ENCODE peak calls at places on chromosome 18, in four cellular contexts. R, M, N and Y are unnamed samples.

GRCh38 chr18:56043691-56044090 is 455.7 kb upstream of the TCF4 start:
- DNase-seq in R (peak; percentile 99), M (no peak), N (no peak), Y (peak; percentile 15)

GRCh38 chr18:46663539-46663938 is 6.5 kb upstream of the LOXHD1 start:
- DNase-seq in R (no peak), M (no peak), N (no peak), Y (no peak)

GRCh38 chr18:35331367-35332087 is 12.7 kb downstream of the ZNF24 start:
- DNase-seq in R (no peak), M (no peak), N (no peak), Y (no peak)

GRCh38 chr18:79567481-79568147 is 112.0 kb upstream of the CTDP1 start:
- DNase-seq in R (no peak), M (no peak), N (peak; percentile 1), Y (no peak)

GRCh38 chr18:24914148-24914525 is 437.8 kb downstream of the ZNF521 start:
- DNase-seq in R (no peak), M (no peak), N (no peak), Y (no peak)

GRCh38 chr18:54242327-54242726 is 17.9 kb upstream of the MBD2 start:
- DNase-seq in R (no peak), M (no peak), N (no peak), Y (no peak)

GRCh38 chr18:65439184-65439583 is 311.6 kb upstream of the CDH7 start:
- DNase-seq in R (no peak), M (no peak), N (no peak), Y (no peak)

GRCh38 chr18:54774971-54775665 is 53.2 kb upstream of the RAB27B start:
- DNase-seq in R (no peak), M (no peak), N (peak; percentile 33), Y (peak; percentile 47)

GRCh38 chr18:31077883-31078282 is 24.3 kb downstream of the DSC2 start:
- DNase-seq in R (no peak), M (no peak), N (no peak), Y (no peak)

GRCh38 chr18:30106356-30106755 is 936.2 kb downstream of the DSC3 start:
- DNase-seq in R (no peak), M (no peak), N (no peak), Y (no peak)

GRCh38 chr18:67508146-67508545 is 8.4 kb downstream of the DSEL start:
- DNase-seq in R (no peak), M (no peak), N (no peak), Y (no peak)

GRCh38 chr18:28854964-28855363 is 678.0 kb upstream of the CDH2 start:
- DNase-seq in R (peak; percentile 16), M (no peak), N (no peak), Y (no peak)